ENCODE peak calls at places on chromosome X, in seven cellular contexts. E is fibroblast of lung, V is PC-9, W is osteoblast, C is HFF-Myc, N is right atrium auricular region, H is choroid plexus epithelial cell. G is an unnamed sample.

GRCh38 chrX:111914398-111915092 is 38.6 kb downstream of the TRPC5OS start:
- DNase-seq in E (peak; percentile 3), N (no peak), W (no peak), V (peak; percentile 12), C (no peak), H (no peak), G (no peak)

GRCh38 chrX:53088136-53088974 is 5.6 kb upstream of the KANTR start:
- DNase-seq in W (peak; percentile 92), V (peak; percentile 24), C (no peak), E (peak; percentile 85), N (peak; percentile 84), H (peak; percentile 87), G (no peak)

GRCh38 chrX:119093991-119094741 is 21.4 kb downstream of the CT47C1 start:
- DNase-seq in W (peak; percentile 34), V (no peak), C (no peak), E (peak; percentile 13), N (no peak), H (no peak), G (no peak)

GRCh38 chrX:115940888-115941332 is 229.6 kb upstream of the AGTR2 start:
- DNase-seq in W (peak; percentile 73), E (peak; percentile 15), V (peak; percentile 81), C (no peak), N (peak; percentile 76), H (peak; percentile 3), G (no peak)

GRCh38 chrX:70054391-70054790 is 4.7 kb upstream of the AWAT2 start:
- DNase-seq in C (no peak), W (no peak), E (no peak), H (no peak), V (no peak), N (no peak), G (no peak)

GRCh38 chrX:23907106-23907495 is 637 bp downstream of the APOO start:
- DNase-seq in N (no peak), E (no peak), H (no peak), C (no peak), V (no peak), W (no peak), G (no peak)

GRCh38 chrX:53071604-53072417 is 10.4 kb upstream of the TSPYL2 start:
- DNase-seq in C (peak; percentile 16), E (peak; percentile 41), W (no peak), V (peak; percentile 64), H (peak; percentile 68), N (peak; percentile 87), G (no peak)

GRCh38 chrX:48520976-48521352 is 644 bp upstream of the EBP start:
- DNase-seq in W (no peak), N (no peak), V (no peak), E (no peak), C (no peak), H (no peak), G (no peak)

GRCh38 chrX:112704226-112704625 is 24.5 kb upstream of the LHFPL1 start:
- DNase-seq in H (no peak), W (no peak), C (no peak), E (no peak), N (no peak), V (no peak), G (no peak)

GRCh38 chrX:112083624-112084326 is 1.2 kb upstream of the TRPC5 start:
- DNase-seq in N (no peak), V (no peak), H (no peak), W (peak; percentile 26), C (no peak), E (no peak), G (no peak)

GRCh38 chrX:124362072-124362471 is 15.7 kb downstream of the SH2D1A start:
- DNase-seq in N (no peak), E (no peak), W (no peak), V (no peak), H (no peak), C (no peak), G (no peak)

GRCh38 chrX:48864210-48864609 is 28.8 kb upstream of the PCSK1N start:
- DNase-seq in E (peak; percentile 78), H (peak; percentile 83), C (no peak), W (no peak), N (no peak), V (peak; percentile 37), G (no peak)

GRCh38 chrX:10022580-10023245 is 55.6 kb downstream of the CLDN34 start:
- DNase-seq in V (no peak), C (peak; percentile 54), H (peak; percentile 87), W (no peak), E (peak; percentile 87), N (peak; percentile 63), G (no peak)

GRCh38 chrX:22057667-22058066 is 25.5 kb downstream of the PHEX start:
- DNase-seq in N (no peak), C (no peak), V (no peak), E (no peak), H (no peak), W (no peak), G (no peak)

GRCh38 chrX:44675364-44676024 is 132.8 kb upstream of the FUNDC1 start:
- DNase-seq in N (no peak), V (peak; percentile 3), H (peak; percentile 65), W (peak; percentile 92), E (peak; percentile 96), C (peak; percentile 73), G (no peak)

GRCh38 chrX:45852884-45853283 is 652.2 kb upstream of the DIPK2B start:
- DNase-seq in W (peak; percentile 54), H (peak; percentile 13), E (peak; percentile 56), N (no peak), C (no peak), V (no peak), G (no peak)

GRCh38 chrX:16827225-16827624 is 41.0 kb downstream of the TXLNG start:
- DNase-seq in E (peak; percentile 76), V (no peak), W (no peak), H (peak; percentile 47), C (no peak), N (no peak), G (no peak)

GRCh38 chrX:134512566-134512965 is 52.6 kb downstream of the HPRT1 start:
- DNase-seq in H (peak; percentile 83), W (peak; percentile 68), N (no peak), C (peak; percentile 36), V (peak; percentile 72), E (peak; percentile 86), G (no peak)

GRCh38 chrX:153970398-153971123 is 1.1 kb downstream of the HCFC1 start:
- DNase-seq in N (no peak), C (no peak), W (peak; percentile 92), E (peak; percentile 82), V (peak; percentile 33), H (peak; percentile 85), G (no peak)

GRCh38 chrX:83260288-83260687 is 247.8 kb upstream of the POU3F4 start:
- DNase-seq in E (no peak), C (no peak), N (no peak), V (no peak), W (no peak), H (no peak), G (no peak)

GRCh38 chrX:114774691-114775090 is 190.8 kb downstream of the HTR2C start:
- DNase-seq in C (no peak), V (no peak), E (no peak), N (no peak), W (no peak), H (peak; percentile 17), G (no peak)

GRCh38 chrX:17644001-17644400 is 93.3 kb upstream of the SCML1 start:
- DNase-seq in V (no peak), N (no peak), W (no peak), C (no peak), H (no peak), E (no peak), G (no peak)

GRCh38 chrX:18574591-18574990 is 97.3 kb downstream of the RS1 start:
- DNase-seq in E (peak; percentile 71), C (peak; percentile 25), H (peak; percentile 78), V (peak; percentile 2), W (peak; percentile 57), N (no peak), G (no peak)

GRCh38 chrX:74506310-74507115 is 85.2 kb downstream of the SLC16A2 start:
- DNase-seq in W (no peak), V (no peak), N (no peak), H (no peak), C (no peak), E (no peak), G (no peak)
- H3K4me3 ChIP-seq in W (no peak overlapping the region), V (no peak overlapping the region), N (no peak overlapping the region), H (no peak overlapping the region), C (no peak overlapping the region), E (no peak overlapping the region), G (no peak overlapping the region)

GRCh38 chrX:37796302-37796701 is 16.4 kb downstream of the CYBB start:
- DNase-seq in N (no peak), C (no peak), E (no peak), H (no peak), V (no peak), W (no peak), G (no peak)

GRCh38 chrX:37802028-37802427 is 22.2 kb downstream of the CYBB start:
- DNase-seq in W (no peak), C (no peak), V (no peak), H (peak; percentile 23), N (no peak), E (peak; percentile 1), G (no peak)

GRCh38 chrX:37800762-37801161 is 20.9 kb downstream of the CYBB start:
- DNase-seq in E (no peak), C (no peak), H (peak; percentile 16), N (no peak), W (no peak), V (no peak), G (no peak)

GRCh38 chrX:37796805-37797204 is 16.9 kb downstream of the CYBB start:
- DNase-seq in H (no peak), W (no peak), V (no peak), N (peak; percentile 57), C (no peak), E (peak; percentile 1), G (no peak)
- H3K4me3 ChIP-seq in H (no peak overlapping the region), W (no peak overlapping the region), V (no peak overlapping the region), N (no peak overlapping the region), C (no peak overlapping the region), E (no peak overlapping the region), G (no peak overlapping the region)

GRCh38 chrX:1242901-1243402 is 25.7 kb upstream of the CSF2RA start:
- DNase-seq in E (no peak), V (peak; percentile 78), W (peak; percentile 68), C (no peak), H (peak; percentile 9), N (no peak), G (no peak)

GRCh38 chrX:1244164-1245076 is 24.2 kb upstream of the CSF2RA start:
- DNase-seq in E (no peak), V (no peak), N (no peak), H (no peak), C (no peak), W (peak; percentile 47), G (no peak)

GRCh38 chrX:1239681-1240142 is 27.3 kb upstream of the CRLF2 start:
- DNase-seq in W (no peak), N (peak; percentile 85), C (no peak), V (no peak), H (no peak), E (no peak), G (no peak)
- H3K4me3 ChIP-seq in W (no peak overlapping the region), N (no peak overlapping the region), C (no peak overlapping the region), V (no peak overlapping the region), H (no peak overlapping the region), E (no peak overlapping the region), G (no peak overlapping the region)

GRCh38 chrX:101206471-101206870 is 13.1 kb upstream of the DRP2 start:
- DNase-seq in N (no peak), H (peak; percentile 65), W (peak; percentile 48), V (no peak), E (peak; percentile 33), C (peak; percentile 2), G (no peak)

GRCh38 chrX:101208152-101208905 is 11.3 kb upstream of the DRP2 start:
- DNase-seq in V (no peak), N (no peak), E (peak; percentile 87), C (no peak), H (peak; percentile 58), W (no peak), G (no peak)

GRCh38 chrX:101203782-101204351 is 15.7 kb upstream of the DRP2 start:
- DNase-seq in E (peak; percentile 17), C (no peak), W (peak; percentile 32), H (no peak), N (no peak), V (no peak), G (no peak)
- H3K4me3 ChIP-seq in E (no peak overlapping the region), C (no peak overlapping the region), W (no peak overlapping the region), H (no peak overlapping the region), N (no peak overlapping the region), V (no peak overlapping the region), G (no peak overlapping the region)

G was measured in iPS DF 6.9.